ENCODE peak calls at places on chromosomes 6 and 20, in ten cellular contexts. Z is fibroblast of lung, G is cardiac fibroblast, T is GM12865, X is breast epithelium, H is lower lobe of right lung, D is endothelial cell of umbilical vein, O is RWPE2, P is astrocyte, F is colonic mucosa. M is an unnamed sample.

GRCh38 chr20:50879649-50880550 is 51.3 kb downstream of the ADNP start:
- DNase-seq in Z (no peak), G (no peak), T (no peak), X (no peak), H (no peak), D (no peak), O (peak; percentile 77), P (no peak), F (no peak), M (no peak)

GRCh38 chr6:34938268-34938667 is 49.2 kb downstream of the ANKS1A start:
- DNase-seq in Z (no peak), G (no peak), T (no peak), X (no peak), H (no peak), D (no peak), O (no peak), P (no peak), F (no peak), M (no peak)

GRCh38 chr6:15522427-15522826 is 140.4 kb downstream of the DTNBP1 start:
- DNase-seq in Z (no peak), G (no peak), T (peak; percentile 41), X (no peak), H (no peak), D (no peak), O (no peak), P (peak; percentile 36), F (no peak), M (no peak)

GRCh38 chr6:102085257-102085656 is 691.7 kb downstream of the GRIK2 start:
- DNase-seq in Z (no peak), G (no peak), T (no peak), X (no peak), H (no peak), D (no peak), O (no peak), P (no peak), F (no peak), M (no peak)

GRCh38 chr20:5080384-5080877 is 39.3 kb downstream of the PCNA start:
- DNase-seq in Z (peak; percentile 69), G (peak; percentile 59), T (peak; percentile 72), X (no peak), H (peak; percentile 88), D (no peak), O (no peak), P (no peak), F (no peak), M (no peak)

GRCh38 chr20:58717278-58718091 is 24.9 kb downstream of the NPEPL1 start:
- DNase-seq in Z (no peak), G (no peak), T (no peak), X (peak; percentile 14), H (no peak), D (no peak), O (peak; percentile 83), P (no peak), F (peak; percentile 7), M (no peak)

GRCh38 chr6:13413466-13413862 is 73.9 kb downstream of the GFOD1 start:
- DNase-seq in Z (peak; percentile 75), G (peak; percentile 74), T (no peak), X (peak; percentile 31), H (no peak), D (no peak), O (no peak), P (peak; percentile 79), F (no peak), M (peak; percentile 64)

GRCh38 chr6:149170564-149171452 is 146.7 kb upstream of the TAB2 start:
- DNase-seq in Z (peak; percentile 42), G (peak; percentile 4), T (peak; percentile 64), X (no peak), H (no peak), D (no peak), O (no peak), P (no peak), F (peak; percentile 28), M (no peak)

GRCh38 chr6:105036371-105036770 is 79.5 kb downstream of the LIN28B start:
- DNase-seq in Z (no peak), G (no peak), T (no peak), X (no peak), H (no peak), D (no peak), O (no peak), P (no peak), F (no peak), M (no peak)

GRCh38 chr6:105038259-105038658 is 81.4 kb downstream of the LIN28B start:
- DNase-seq in Z (no peak), G (no peak), T (peak; percentile 0), X (no peak), H (no peak), D (no peak), O (no peak), P (no peak), F (no peak), M (no peak)

GRCh38 chr6:105035299-105035698 is 78.4 kb downstream of the LIN28B start:
- DNase-seq in Z (no peak), G (no peak), T (no peak), X (no peak), H (no peak), D (no peak), O (no peak), P (no peak), F (no peak), M (no peak)

GRCh38 chr6:105029581-105029980 is 72.7 kb downstream of the LIN28B start:
- DNase-seq in Z (no peak), G (no peak), T (no peak), X (no peak), H (no peak), D (no peak), O (no peak), P (no peak), F (no peak), M (no peak)

DNA sequence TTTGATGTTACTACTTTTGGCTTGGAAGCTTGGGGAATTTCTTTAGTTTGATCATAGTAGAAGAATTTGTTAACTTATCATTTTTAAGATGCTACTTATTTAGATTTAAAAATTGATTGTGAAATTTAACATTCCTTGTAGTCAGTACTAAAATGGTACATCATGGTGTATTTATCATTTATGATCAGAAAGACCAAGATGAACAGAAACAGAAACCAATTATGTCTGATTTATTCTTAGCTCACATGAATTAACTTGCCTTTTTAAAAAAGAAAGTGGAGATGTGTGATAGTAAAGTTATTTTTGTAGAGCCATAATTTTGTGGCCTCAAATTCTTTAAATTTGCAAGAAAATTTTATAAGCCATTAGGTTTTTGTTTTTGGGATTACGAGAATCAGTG is 77.6 kb downstream of the LIN28B start:
- DNase-seq in Z (no peak), G (no peak), T (peak; percentile 6), X (no peak), H (no peak), D (no peak), O (no peak), P (no peak), F (no peak), M (no peak)
- H3K4me3 ChIP-seq in Z (no peak overlapping the region), G (no peak overlapping the region), T (no peak overlapping the region), X (no peak overlapping the region), H (no peak overlapping the region), D (no peak overlapping the region), O (no peak overlapping the region), P (no peak overlapping the region), F (no peak overlapping the region), M (no peak overlapping the region)

DNA sequence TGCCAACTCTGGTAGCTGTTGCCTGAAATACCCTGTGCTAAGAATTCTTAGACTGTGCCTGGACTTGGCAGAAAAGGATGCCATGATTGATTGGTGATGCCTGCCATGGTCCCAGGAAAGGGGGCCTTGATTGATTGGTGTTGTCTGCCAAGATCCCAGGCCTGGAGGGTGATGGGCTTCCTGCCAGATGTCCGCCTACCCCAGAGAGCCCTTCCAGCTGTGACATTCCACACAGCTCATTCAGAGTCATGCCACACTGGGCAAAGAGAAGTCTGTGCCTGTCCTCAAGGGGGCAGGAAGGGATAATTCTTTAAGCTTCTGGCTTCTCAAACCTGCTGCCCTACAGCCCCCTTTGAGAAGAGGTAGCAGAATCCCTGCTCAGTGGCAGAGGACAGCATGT is 24.6 kb downstream of the RIMS4 start:
- DNase-seq in Z (no peak), G (peak; percentile 2), T (no peak), X (no peak), H (no peak), D (no peak), O (peak; percentile 76), P (no peak), F (no peak), M (no peak)
- TF ChIP-seq CTCF in Z (no peak), G (no peak), T (no peak), X (no peak), H (no peak), D (no peak), O (peak; percentile 72), P (no peak), F (no peak), M (peak; percentile 28)

GRCh38 chr6:132482595-132482994 is 30.3 kb downstream of the STX7 start:
- DNase-seq in Z (no peak), G (no peak), T (no peak), X (no peak), H (no peak), D (no peak), O (no peak), P (no peak), F (no peak), M (no peak)

GRCh38 chr6:132481189-132481588 is 31.7 kb downstream of the STX7 start:
- DNase-seq in Z (no peak), G (no peak), T (no peak), X (no peak), H (no peak), D (no peak), O (no peak), P (no peak), F (no peak), M (no peak)

GRCh38 chr6:132484680-132485018 is 28.3 kb downstream of the STX7 start:
- DNase-seq in Z (no peak), G (no peak), T (no peak), X (no peak), H (no peak), D (no peak), O (no peak), P (no peak), F (no peak), M (no peak)

GRCh38 chr6:132487762-132488161 is 25.2 kb downstream of the STX7 start:
- DNase-seq in Z (no peak), G (no peak), T (no peak), X (no peak), H (no peak), D (no peak), O (no peak), P (no peak), F (no peak), M (no peak)

DNA sequence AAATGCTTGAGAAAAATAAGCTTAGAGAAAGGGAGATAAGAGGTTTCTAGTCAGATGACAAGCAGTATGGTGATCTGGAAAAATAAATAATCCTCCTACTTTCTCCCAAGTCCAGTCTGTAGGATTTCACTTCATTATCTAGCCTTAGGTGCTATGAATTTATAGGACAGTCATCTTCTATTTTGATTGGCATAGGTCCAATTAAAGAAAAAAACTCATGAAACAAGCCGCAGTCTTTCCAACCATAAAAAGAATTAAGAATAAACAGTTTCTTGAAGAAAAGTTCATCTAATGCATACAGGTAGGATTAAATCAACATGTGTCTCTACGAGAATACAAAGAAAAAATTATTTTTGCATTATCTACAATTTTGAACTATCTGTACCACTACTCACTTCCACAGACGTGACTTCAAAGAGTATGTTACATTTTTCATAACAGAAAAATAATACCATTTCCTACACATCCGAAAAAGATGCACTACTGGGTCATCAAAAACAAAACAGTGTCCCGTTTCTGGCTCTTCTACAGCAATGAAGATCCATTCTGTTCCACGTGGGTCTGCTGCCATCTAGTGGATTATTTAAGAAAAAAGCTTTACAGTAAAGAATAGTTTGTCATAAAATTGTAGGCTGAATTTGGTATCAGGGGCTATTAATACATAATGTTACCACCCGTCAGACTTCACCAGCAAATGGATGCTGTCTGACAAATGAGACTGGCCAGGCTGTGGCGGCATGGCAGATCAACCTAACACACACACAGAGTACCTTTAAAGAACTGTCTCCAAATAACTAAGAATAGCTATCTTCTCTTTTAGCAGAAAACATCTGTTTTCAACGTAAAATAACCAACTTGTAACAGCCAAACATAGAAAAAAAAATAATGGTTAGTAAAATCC is 28.9 kb downstream of the STX7 start:
- DNase-seq in Z (peak; percentile 82), G (peak; percentile 83), T (peak; percentile 81), X (no peak), H (no peak), D (peak; percentile 71), O (no peak), P (peak; percentile 36), F (peak; percentile 49), M (no peak)
- H3K4me3 ChIP-seq in Z (no peak overlapping the region), G (no peak overlapping the region), T (no peak overlapping the region), X (no peak overlapping the region), H (no peak overlapping the region), D (no peak overlapping the region), O (no peak overlapping the region), P (no peak overlapping the region), F (no peak overlapping the region), M (no peak overlapping the region)

GRCh38 chr6:163902993-163903392 is 488.5 kb downstream of the QKI start:
- DNase-seq in Z (no peak), G (no peak), T (no peak), X (no peak), H (no peak), D (no peak), O (no peak), P (no peak), F (no peak), M (no peak)
- TF ChIP-seq CTCF in Z (no peak), G (no peak), T (no peak), X (no peak), H (no peak), D (no peak), O (no peak), P (no peak), F (no peak), M (no peak)